ENCODE peak calls at places on chromosomes 5 and 9, in ten cellular contexts. Y is stimulated activated CD8-positive, alpha-beta memory T cell treated with anti-CD3 and anti-CD28 coated beads, Interleukin-4, amount 100 ng/mL, for 24 hours; F is islet precursor cell; C is astrocyte; O is astrocyte of the spinal cord; A is activated effector memory CD4-positive, alpha-beta T cell treated with Interleukin-2 at 50 U/mL for 16 hours; H is transverse colon; T is tibial nerve; U is CD8-positive, alpha-beta memory T cell; V is activated CD8-positive, alpha-beta memory T cell treated with anti-CD3 and anti-CD28 coated beads, Interleukin-2, amount 50 U/mL, for 4 hours. W is an unnamed sample.

GRCh38 chr9:131732061-131732526 is 7.8 kb downstream of the RAPGEF1 start:
- DNase-seq in C (peak; percentile 64), U (no peak), Y (no peak), H (peak; percentile 57), V (no peak), A (no peak), O (peak; percentile 40), T (no peak), F (no peak), W (no peak)

GRCh38 chr9:38107811-38108304 is 38.8 kb upstream of the SHB start:
- DNase-seq in H (no peak), A (no peak), O (no peak), F (no peak), T (no peak), Y (no peak), C (peak; percentile 10), U (no peak), V (no peak), W (no peak)

GRCh38 chr5:107285772-107286171 is 385.0 kb downstream of the EFNA5 start:
- DNase-seq in H (no peak), C (peak; percentile 90), T (no peak), V (no peak), A (no peak), O (peak; percentile 63), Y (no peak), F (no peak), U (no peak), W (peak; percentile 23)

GRCh38 chr9:133958756-133959155 is 33.4 kb downstream of the VAV2 start:
- DNase-seq in F (no peak), C (no peak), O (no peak), A (no peak), U (no peak), Y (no peak), H (no peak), V (no peak), T (no peak), W (no peak)

GRCh38 chr5:118984602-118985001 is 3.7 kb downstream of the DTWD2 start:
- DNase-seq in C (peak; percentile 78), A (no peak), U (no peak), H (no peak), F (no peak), V (no peak), Y (no peak), T (no peak), O (peak; percentile 79), W (peak; percentile 77)

GRCh38 chr5:39662945-39663344 is 238.2 kb upstream of the DAB2 start:
- DNase-seq in T (no peak), F (no peak), H (no peak), O (no peak), Y (no peak), C (no peak), V (no peak), U (no peak), A (no peak), W (no peak)

GRCh38 chr5:80763873-80764647 is 109.3 kb upstream of the DHFR start:
- DNase-seq in A (no peak), C (no peak), T (no peak), H (no peak), V (no peak), Y (no peak), F (no peak), U (no peak), O (no peak), W (no peak)

GRCh38 chr5:59685806-59686205 is 207.7 kb downstream of the PDE4D start:
- DNase-seq in O (peak; percentile 16), Y (no peak), T (no peak), A (no peak), C (peak; percentile 75), U (no peak), F (no peak), V (no peak), H (no peak), W (no peak)

GRCh38 chr9:130104413-130105193 is 50.9 kb downstream of the GPR107 start:
- DNase-seq in F (no peak), U (no peak), O (no peak), A (no peak), Y (no peak), T (no peak), H (no peak), C (no peak), V (no peak), W (no peak)

GRCh38 chr5:172642926-172643325 is 1.9 kb downstream of the NEURL1B start:
- DNase-seq in H (no peak), F (no peak), U (no peak), Y (no peak), T (no peak), O (no peak), C (no peak), V (no peak), A (no peak), W (no peak)

GRCh38 chr5:113902917-113903681 is 389.6 kb downstream of the YTHDC2 start:
- DNase-seq in U (no peak), H (no peak), C (no peak), V (no peak), O (no peak), Y (no peak), F (no peak), T (no peak), A (no peak), W (no peak)

GRCh38 chr5:6522983-6523382 is 74.3 kb downstream of the UBE2QL1 start:
- DNase-seq in Y (no peak), O (no peak), A (no peak), C (no peak), V (no peak), H (no peak), T (no peak), F (peak; percentile 44), U (no peak), W (no peak)

GRCh38 chr9:21684231-21684630 is 118.2 kb upstream of the MTAP start:
- DNase-seq in A (no peak), U (no peak), C (no peak), Y (no peak), H (no peak), V (no peak), O (peak; percentile 14), F (no peak), T (no peak), W (no peak)

GRCh38 chr5:170353011-170353890 is 35.9 kb downstream of the KCNMB1 start:
- DNase-seq in C (no peak), T (no peak), H (no peak), V (no peak), A (no peak), U (no peak), O (no peak), F (peak; percentile 84), Y (no peak), W (no peak)

GRCh38 chr9:27865031-27865438 is 291.8 kb upstream of the C9orf72 start:
- DNase-seq in H (no peak), U (no peak), O (peak; percentile 47), Y (no peak), A (no peak), V (no peak), C (peak; percentile 50), F (no peak), T (no peak), W (peak; percentile 57)

GRCh38 chr5:127988149-127988755 is 95.3 kb upstream of the SLC12A2 start:
- DNase-seq in C (peak; percentile 88), O (peak; percentile 93), U (no peak), V (no peak), H (no peak), Y (no peak), A (no peak), F (no peak), T (no peak), W (peak; percentile 90)

GRCh38 chr9:22097712-22098111 is 88.6 kb upstream of the CDKN2B start:
- DNase-seq in A (no peak), U (no peak), H (no peak), T (no peak), Y (no peak), C (peak; percentile 94), V (no peak), F (peak; percentile 72), O (peak; percentile 83), W (no peak)

GRCh38 chr5:129063483-129064136 is 30.9 kb upstream of the ISOC1 start:
- DNase-seq in T (no peak), H (no peak), U (no peak), V (no peak), F (no peak), A (no peak), Y (no peak), O (peak; percentile 46), C (peak; percentile 0), W (no peak)

GRCh38 chr5:135458921-135459331 is 6.8 kb upstream of the TIFAB start:
- DNase-seq in U (no peak), V (no peak), H (peak; percentile 84), T (no peak), A (no peak), Y (no peak), F (no peak), C (peak; percentile 37), O (peak; percentile 13), W (peak; percentile 72)

GRCh38 chr5:157718529-157718928 is 12.7 kb upstream of the THG1L start:
- DNase-seq in C (peak; percentile 53), T (peak; percentile 47), O (peak; percentile 80), U (peak; percentile 18), H (no peak), Y (no peak), A (no peak), V (no peak), F (peak; percentile 60), W (peak; percentile 59)

GRCh38 chr5:170896779-170897178 is 35.0 kb downstream of the RANBP17 start:
- DNase-seq in T (no peak), O (peak; percentile 25), F (peak; percentile 92), V (no peak), Y (no peak), C (peak; percentile 44), U (no peak), A (no peak), H (no peak), W (no peak)

GRCh38 chr5:61167382-61167781 is 5.1 kb upstream of the SMIM15 start:
- DNase-seq in Y (no peak), F (no peak), A (no peak), C (peak; percentile 31), H (peak; percentile 28), T (no peak), O (peak; percentile 55), V (no peak), U (no peak), W (peak; percentile 52)

GRCh38 chr5:55903121-55903701 is 52.1 kb downstream of the IL31RA start:
- DNase-seq in A (peak; percentile 52), T (no peak), H (no peak), Y (peak; percentile 69), U (peak; percentile 51), O (peak; percentile 68), V (peak; percentile 56), C (peak; percentile 55), F (no peak), W (peak; percentile 92)

GRCh38 chr5:102974177-102974576 is 145.8 kb downstream of the GIN1 start:
- DNase-seq in U (no peak), F (no peak), C (no peak), A (no peak), V (no peak), Y (no peak), O (no peak), H (no peak), T (no peak), W (no peak)

GRCh38 chr5:66854429-66854828 is 258.2 kb downstream of the MAST4 start:
- DNase-seq in T (no peak), H (no peak), O (no peak), Y (no peak), U (no peak), A (no peak), C (no peak), V (no peak), F (no peak), W (no peak)

GRCh38 chr5:131218392-131218791 is 45.5 kb upstream of the CDC42SE2 start:
- DNase-seq in H (no peak), Y (no peak), U (no peak), O (peak; percentile 14), C (peak; percentile 4), F (no peak), A (no peak), V (no peak), T (no peak), W (no peak)

GRCh38 chr5:7904170-7904569 is 35.2 kb downstream of the MTRR start:
- DNase-seq in F (no peak), C (peak; percentile 74), H (no peak), O (peak; percentile 61), T (no peak), A (no peak), Y (no peak), U (no peak), V (no peak), W (peak; percentile 86)

GRCh38 chr5:3593771-3594513 is 1.7 kb upstream of the IRX1 start:
- DNase-seq in O (peak; percentile 6), A (no peak), Y (no peak), C (peak; percentile 38), T (no peak), F (no peak), V (no peak), H (no peak), U (no peak), W (no peak)